ENCODE peak calls at places on chromosomes 5 and 9, in ten cellular contexts. R is suprapubic skin, Y is tibial nerve, B is transverse colon, W is sigmoid colon, D is H1, C is ovary, F is SK-N-SH, O is K562, K is stomach. H is an unnamed sample.
A peak's percentile ranks its signal among the peaks of the same experiment; 100 is the strongest.

GRCh38 chr5:179161901-179162300 is 101.7 kb downstream of the ZNF354C start:
- DNase-seq in B (no peak), W (peak; percentile 52), R (peak; percentile 58), F (no peak), D (no peak), O (no peak), C (no peak), Y (no peak), K (no peak), H (no peak)

GRCh38 chr9:70435948-70436347 is 21.5 kb upstream of the KLF9 start:
- DNase-seq in C (no peak), D (no peak), K (no peak), Y (no peak), W (no peak), B (no peak), F (no peak), O (no peak), R (no peak), H (no peak)

GRCh38 chr9:106859957-106860715 is 2.8 kb upstream of the ZNF462 start:
- DNase-seq in R (peak; percentile 84), F (peak; percentile 54), C (peak; percentile 56), D (no peak), K (no peak), Y (no peak), O (no peak), B (peak; percentile 71), W (peak; percentile 82), H (peak; percentile 10)

GRCh38 chr9:134339183-134339806 is 13.0 kb downstream of the RXRA start:
- DNase-seq in B (no peak), F (no peak), K (peak; percentile 36), O (no peak), D (no peak), R (no peak), C (peak; percentile 65), W (no peak), Y (no peak), H (no peak)

GRCh38 chr5:107783551-107783950 is 112.8 kb upstream of the EFNA5 start:
- DNase-seq in F (no peak), R (no peak), W (no peak), B (no peak), O (no peak), D (no peak), C (no peak), K (no peak), Y (no peak), H (peak; percentile 12)

GRCh38 chr9:136826703-136827582 is 15.3 kb upstream of the AJM1 start:
- DNase-seq in C (peak; percentile 27), F (no peak), B (no peak), D (no peak), Y (no peak), W (no peak), O (no peak), K (no peak), R (no peak), H (no peak)

GRCh38 chr5:114101153-114101552 is 260.7 kb upstream of the KCNN2 start:
- DNase-seq in F (peak; percentile 12), D (no peak), R (no peak), B (no peak), Y (no peak), K (no peak), W (no peak), C (no peak), O (peak; percentile 16), H (peak; percentile 34)

GRCh38 chr5:112733586-112733985 is 4.1 kb upstream of the APC start:
- DNase-seq in K (no peak), O (no peak), Y (no peak), C (no peak), R (no peak), D (no peak), F (no peak), B (no peak), W (no peak), H (no peak)

GRCh38 chr5:105817906-105818305 is 1852.8 kb downstream of the EFNA5 start:
- DNase-seq in W (no peak), B (no peak), D (no peak), O (no peak), F (no peak), R (no peak), K (no peak), C (no peak), Y (no peak), H (peak; percentile 4)
- H3K27ac ChIP-seq in W (no peak overlapping the region), B (no peak overlapping the region), D (no peak overlapping the region), O (no peak overlapping the region), F (no peak overlapping the region), R (no peak overlapping the region), K (no peak overlapping the region), C (no peak overlapping the region), Y (no peak overlapping the region), H (no peak overlapping the region)

DNA sequence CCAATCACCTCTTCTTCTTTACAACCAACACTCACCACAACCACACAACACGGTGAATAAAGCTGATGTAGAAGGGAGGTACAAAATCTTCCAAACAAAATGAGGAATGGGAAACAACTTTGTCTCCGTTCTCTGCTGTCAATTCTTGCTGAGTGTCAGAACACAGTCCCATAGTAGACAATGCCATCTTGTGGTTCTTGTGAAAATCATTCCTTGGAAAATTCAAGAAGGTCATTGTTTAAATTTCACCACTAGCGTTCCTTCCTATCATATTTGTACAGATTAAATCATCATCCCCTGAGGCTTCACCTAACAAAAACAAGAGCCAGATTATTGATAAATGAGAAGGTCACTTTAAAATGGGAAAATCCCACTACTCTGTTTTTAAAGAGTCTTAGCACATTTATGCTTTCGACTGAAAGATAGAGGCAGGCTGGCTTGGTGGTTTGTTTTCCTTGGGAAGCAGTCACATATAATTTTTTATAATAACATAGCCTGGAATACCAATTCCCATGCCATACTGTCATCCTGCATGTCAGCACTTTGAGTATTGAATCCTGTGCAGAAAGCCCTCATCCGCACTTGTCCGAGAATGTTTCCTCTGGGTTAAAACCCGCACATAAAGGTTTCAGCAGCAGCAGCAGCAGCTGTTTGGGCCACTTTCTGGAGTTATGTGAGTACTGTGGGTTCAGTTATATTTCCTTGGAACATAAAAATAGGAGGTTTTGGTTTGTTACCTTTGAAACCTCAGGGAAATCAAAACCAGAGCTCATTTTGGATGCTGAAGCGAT is 395.0 kb upstream of the SMARCA2 start:
- DNase-seq in B (no peak), C (no peak), Y (no peak), R (no peak), F (no peak), K (no peak), O (no peak), D (no peak), W (no peak), H (no peak)
- TF ChIP-seq EP300 in B (no peak), C (no peak), Y (no peak), R (no peak), F (no peak), K (no peak), O (no peak), D (no peak), W (no peak), H (no peak)

DNA sequence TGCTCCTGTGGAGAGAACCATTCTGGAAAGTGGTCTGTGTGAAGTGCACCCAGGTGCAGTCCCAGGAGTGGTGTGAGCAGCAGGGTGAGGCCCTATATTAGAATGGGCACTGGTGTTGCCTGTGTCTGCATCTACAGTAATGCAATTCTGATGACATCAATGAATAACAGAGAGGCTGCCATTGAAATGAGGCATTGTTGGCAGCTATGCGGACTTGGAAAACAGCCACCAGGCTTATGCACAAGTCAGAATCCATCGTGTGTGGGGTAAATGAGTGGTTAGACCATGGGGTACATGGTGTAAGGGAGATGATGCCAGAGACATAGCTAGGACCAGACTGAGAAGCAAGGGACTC is 26.6 kb upstream of the CDKN2AIPNL start:
- DNase-seq in O (no peak), Y (no peak), B (no peak), C (no peak), D (no peak), K (no peak), W (no peak), R (no peak), F (no peak), H (no peak)
- H3K27ac ChIP-seq in O (peak overlapping the region; percentile 63), Y (no peak overlapping the region), B (peak overlapping the region; percentile 88), C (no peak overlapping the region), D (no peak overlapping the region), K (peak overlapping the region; percentile 80), W (peak overlapping the region; percentile 84), R (peak overlapping the region; percentile 81), F (peak overlapping the region; percentile 96), H (peak overlapping the region; percentile 89)

GRCh38 chr5:147169399-147169798 is 65.4 kb upstream of the STK32A start:
- DNase-seq in W (no peak), B (no peak), K (no peak), Y (no peak), C (no peak), D (no peak), O (no peak), F (no peak), R (no peak), H (no peak)
- TF ChIP-seq EP300 in W (no peak), B (no peak), K (no peak), Y (no peak), C (no peak), D (no peak), O (no peak), F (no peak), R (no peak), H (no peak)

GRCh38 chr5:5409151-5409810 is 13.2 kb upstream of the ICE1 start:
- DNase-seq in D (no peak), Y (no peak), C (no peak), K (no peak), R (no peak), F (no peak), W (no peak), B (no peak), O (peak; percentile 56), H (no peak)
- H3K27ac ChIP-seq in D (no peak overlapping the region), Y (no peak overlapping the region), C (no peak overlapping the region), K (no peak overlapping the region), R (no peak overlapping the region), F (no peak overlapping the region), W (no peak overlapping the region), B (no peak overlapping the region), O (no peak overlapping the region), H (no peak overlapping the region)

GRCh38 chr5:72386639-72387038 is 66.5 kb downstream of the PTCD2 start:
- DNase-seq in C (no peak), R (no peak), W (no peak), O (no peak), Y (no peak), K (no peak), F (no peak), B (no peak), D (no peak), H (no peak)
- TF ChIP-seq EP300 in C (no peak), R (no peak), W (no peak), O (no peak), Y (no peak), K (no peak), F (no peak), B (no peak), D (no peak), H (no peak)

GRCh38 chr9:78028926-78029325 is 2.7 kb downstream of the GNAQ start:
- DNase-seq in Y (no peak), B (no peak), O (no peak), C (no peak), W (no peak), R (no peak), K (no peak), D (no peak), F (no peak), H (no peak)
- H3K27ac ChIP-seq in Y (peak overlapping the region; percentile 30), B (peak overlapping the region; percentile 97), O (peak overlapping the region; percentile 81), C (peak overlapping the region; percentile 96), W (peak overlapping the region; percentile 95), R (peak overlapping the region; percentile 58), K (peak overlapping the region; percentile 99), D (no peak overlapping the region), F (peak overlapping the region; percentile 63), H (no peak overlapping the region)

H was measured in A549.